ENCODE peak calls at places on chromosomes 11 and 22, in five cellular contexts. W, S, L, C and P are unnamed samples.
A peak's percentile ranks its signal among the peaks of the same experiment; 100 is the strongest.

GRCh38 chr11:113778111-113778910 is 1.3 kb upstream of the CLDN25 start:
- DNase-seq in W (no peak), S (no peak), L (peak; percentile 40), C (peak; percentile 58), P (no peak)

GRCh38 chr22:44229809-44230208 is 49.1 kb downstream of the PARVG start:
- DNase-seq in W (no peak), S (no peak), L (no peak), C (no peak), P (no peak)

GRCh38 chr11:86070435-86071056 is 1.7 kb upstream of the PICALM start:
- DNase-seq in W (no peak), S (no peak), L (no peak), C (no peak), P (no peak)

GRCh38 chr22:37544955-37545702 is 15.2 kb upstream of the CDC42EP1 start:
- DNase-seq in W (peak; percentile 62), S (peak; percentile 71), L (peak; percentile 81), C (peak; percentile 56), P (no peak)

GRCh38 chr11:43532046-43532445 is 148.5 kb upstream of the HSD17B12 start:
- DNase-seq in W (no peak), S (no peak), L (no peak), C (no peak), P (no peak)

GRCh38 chr11:61480936-61481335 is 27.6 kb upstream of the LRRC10B start:
- DNase-seq in W (no peak), S (peak; percentile 38), L (no peak), C (peak; percentile 79), P (no peak)

GRCh38 chr22:45977003-45977395 is at the start of gene WNT7B:
- DNase-seq in W (peak; percentile 35), S (peak; percentile 17), L (no peak), C (peak; percentile 53), P (no peak)

GRCh38 chr11:132475046-132475445 is 1057.3 kb downstream of the OPCML start:
- DNase-seq in W (no peak), S (no peak), L (no peak), C (no peak), P (no peak)

GRCh38 chr22:49976439-49977175 is 16.0 kb downstream of the PIM3 start:
- DNase-seq in W (no peak), S (peak; percentile 46), L (no peak), C (peak; percentile 28), P (peak; percentile 67)

GRCh38 chr11:72787262-72788104 is 6.4 kb downstream of the STARD10 start:
- DNase-seq in W (peak; percentile 51), S (peak; percentile 82), L (peak; percentile 94), C (peak; percentile 46), P (no peak)

GRCh38 chr11:46271407-46271806 is 6.1 kb upstream of the CREB3L1 start:
- DNase-seq in W (no peak), S (no peak), L (no peak), C (no peak), P (no peak)

DNA sequence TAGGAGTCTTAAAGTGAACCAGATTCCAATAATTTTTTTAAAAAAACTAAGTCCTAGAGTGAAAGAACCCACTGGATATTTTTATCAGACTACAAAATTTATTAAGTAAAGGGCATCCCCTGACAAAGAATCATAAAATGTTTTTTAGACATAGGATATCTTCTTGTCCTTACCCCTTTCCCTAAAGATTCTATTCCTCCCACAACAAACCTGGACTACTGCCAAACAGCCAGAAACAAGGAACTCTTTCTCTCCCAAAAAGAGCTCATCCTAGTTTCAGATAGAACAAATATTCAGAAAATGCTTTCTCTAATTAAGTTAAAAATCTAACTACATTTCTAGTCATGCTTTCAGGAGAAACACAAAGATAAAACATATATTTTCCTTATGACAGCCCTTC is 327.1 kb downstream of the FAM181B start:
- DNase-seq in W (no peak), S (no peak), L (no peak), C (no peak), P (no peak)
- TF ChIP-seq REST in W (no peak), S (no peak), L (no peak), C (no peak), P (no peak)

GRCh38 chr22:17846326-17846992 is 72.2 kb upstream of the BID start:
- DNase-seq in W (no peak), S (no peak), L (no peak), C (peak; percentile 60), P (no peak)
- TF ChIP-seq RFX5 in W (no peak), S (no peak), L (no peak), C (no peak), P (no peak)

DNA sequence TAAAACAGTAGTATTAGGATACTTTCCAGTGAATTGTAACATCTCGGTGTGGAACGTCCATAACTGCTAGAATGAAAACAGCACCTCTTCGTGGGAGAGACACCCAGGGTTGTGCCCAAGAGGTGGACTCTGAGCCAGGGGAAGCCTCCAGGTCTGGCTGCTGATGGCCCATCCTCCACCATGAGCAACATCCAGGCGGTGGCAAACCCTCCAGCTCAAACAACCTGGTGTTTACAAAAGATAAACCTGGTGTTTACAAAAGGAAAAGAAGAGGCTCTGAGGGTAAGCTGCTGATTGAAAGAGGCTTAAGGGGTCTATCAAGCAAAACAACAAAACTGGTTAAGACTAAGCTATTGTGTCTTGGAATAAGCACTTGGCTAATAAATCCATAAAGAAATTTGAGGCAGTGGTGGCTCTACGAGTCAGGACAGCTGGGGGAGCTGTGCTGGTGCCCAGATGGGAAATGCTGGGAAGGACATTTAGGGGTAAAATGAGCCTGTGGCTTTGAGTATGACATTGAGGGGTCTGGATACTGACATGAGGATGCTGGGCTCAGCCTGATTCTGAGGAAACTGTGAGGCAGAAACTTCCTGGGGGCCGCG is 909.0 kb downstream of the BRD1 start:
- DNase-seq in W (no peak), S (no peak), L (peak; percentile 65), C (no peak), P (no peak)
- TF ChIP-seq REST in W (no peak), S (no peak), L (no peak), C (no peak), P (no peak)

DNA sequence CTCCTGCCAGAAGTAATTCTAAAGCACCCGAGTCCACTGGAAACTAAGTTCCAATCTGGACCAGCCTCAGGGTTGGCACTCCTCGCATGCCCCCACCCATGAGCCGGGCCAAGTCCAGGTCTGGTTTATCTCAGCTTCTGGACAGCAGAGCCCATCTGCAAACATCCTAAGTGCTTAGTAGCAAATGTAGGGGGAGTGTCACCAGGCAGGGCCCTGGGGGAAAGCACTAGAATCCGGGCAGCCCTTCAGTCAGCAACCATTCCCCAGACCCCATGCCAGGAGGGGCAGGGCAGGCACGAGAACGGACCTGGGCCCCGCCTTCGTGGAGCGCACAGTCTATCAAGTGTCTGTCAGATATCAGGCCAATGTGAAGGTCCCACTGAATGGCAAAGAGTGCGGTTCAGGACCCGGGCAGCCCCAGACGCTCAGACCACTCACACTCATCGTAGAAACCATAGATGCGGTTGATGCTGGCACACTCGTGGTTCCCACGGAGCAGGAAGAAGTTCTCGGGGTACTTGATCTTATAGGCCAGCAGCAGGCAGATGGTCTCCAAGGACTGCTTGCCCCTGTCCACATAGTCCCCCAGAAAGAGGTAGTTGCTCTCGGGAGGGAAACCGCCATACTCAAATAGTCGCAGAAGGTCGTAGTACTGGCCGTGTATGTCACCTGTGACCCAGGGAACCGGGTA is 1.3 kb downstream of the PPP1CA start:
- DNase-seq in W (no peak), S (no peak), L (no peak), C (peak; percentile 86), P (no peak)
- TF ChIP-seq RFX5 in W (no peak), S (no peak), L (no peak), C (no peak), P (no peak)

DNA sequence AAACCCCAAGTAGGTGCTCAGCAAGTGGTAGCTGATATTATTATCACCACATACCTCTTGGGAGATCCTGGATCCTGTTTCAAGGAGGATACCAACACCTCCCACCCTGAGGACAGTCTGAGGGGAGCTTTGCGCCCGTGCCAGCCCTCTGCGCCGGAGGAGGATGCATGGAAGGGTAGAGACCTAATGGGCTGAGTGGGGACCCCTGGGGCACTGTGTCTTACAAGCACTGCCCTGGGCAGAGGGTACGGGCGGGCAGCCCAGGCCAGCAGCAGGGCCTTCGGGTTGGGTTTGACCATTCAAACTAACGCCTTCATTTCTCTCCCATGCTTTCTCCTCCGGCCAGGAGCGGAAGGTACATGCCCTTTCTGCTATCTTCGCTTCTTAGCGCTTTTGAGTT is 26.3 kb downstream of the MYBPC3 start:
- DNase-seq in W (no peak), S (no peak), L (no peak), C (peak; percentile 23), P (no peak)
- TF ChIP-seq REST in W (no peak), S (no peak), L (no peak), C (no peak), P (no peak)

DNA sequence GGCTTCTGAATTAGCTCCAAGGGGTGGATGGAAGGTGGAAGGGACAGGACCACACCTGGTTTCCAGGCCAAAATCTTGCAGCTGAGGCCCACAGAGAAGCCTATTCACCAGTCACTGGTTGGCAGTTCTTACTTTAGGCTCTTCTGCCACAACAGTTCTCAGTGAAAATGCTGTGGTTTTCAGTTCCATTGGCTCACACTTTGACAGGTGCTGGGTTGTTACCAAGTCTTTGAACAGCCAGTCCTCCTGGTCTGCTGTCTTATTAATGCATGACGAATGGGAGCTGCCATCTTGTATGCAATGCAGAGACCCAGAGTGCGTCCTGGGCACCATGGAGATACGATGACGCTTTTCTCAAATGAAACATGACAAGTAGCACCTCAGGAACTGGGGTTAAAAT is 232.0 kb upstream of the ZBED5 start:
- DNase-seq in W (no peak), S (no peak), L (no peak), C (no peak), P (no peak)
- TF ChIP-seq RFX5 in W (no peak), S (no peak), L (no peak), C (no peak), P (no peak)

GRCh38 chr11:1225386-1226225 is 2.7 kb downstream of the MUC5B start:
- DNase-seq in W (no peak), S (no peak), L (no peak), C (peak; percentile 30), P (no peak)
- TF ChIP-seq REST in W (no peak), S (no peak), L (no peak), C (no peak), P (no peak)

DNA sequence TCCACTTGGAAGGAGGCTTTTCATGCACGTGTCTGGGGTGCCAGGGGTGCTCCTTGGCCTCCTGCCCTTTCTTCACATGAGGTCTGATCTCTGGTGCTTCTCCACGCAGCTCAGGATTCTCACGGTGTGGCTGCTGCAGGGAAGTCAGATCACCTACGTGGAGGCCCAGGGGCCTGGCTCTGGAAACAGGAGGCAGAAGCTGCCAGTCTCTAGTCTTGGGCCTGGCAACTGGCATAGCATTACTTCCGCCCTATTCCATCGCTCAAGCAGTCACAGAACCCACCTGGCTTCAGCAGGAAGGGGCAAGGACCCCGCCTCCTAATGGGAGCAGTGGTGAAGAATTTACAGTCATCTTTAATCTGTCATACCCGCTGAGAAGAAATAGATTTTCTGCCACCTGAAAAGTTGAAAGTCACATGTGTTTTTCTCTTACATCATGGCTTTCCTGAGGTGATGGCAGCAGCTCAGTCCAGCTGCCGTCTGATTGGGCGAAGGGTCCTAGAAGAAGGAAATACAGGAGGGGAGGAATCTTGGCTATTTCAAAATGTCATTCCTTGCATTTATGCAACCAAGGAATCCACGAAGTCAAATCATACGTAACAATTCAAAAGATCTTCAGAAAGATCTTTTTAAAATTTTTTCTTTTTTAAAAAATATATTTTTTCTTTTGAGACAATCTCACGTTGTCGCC is 50.1 kb upstream of the DKK3 start:
- DNase-seq in W (no peak), S (no peak), L (no peak), C (no peak), P (no peak)
- TF ChIP-seq RFX5 in W (no peak), S (no peak), L (no peak), C (no peak), P (no peak)

GRCh38 chr11:34655335-34656008 is 34.6 kb downstream of the EHF start:
- DNase-seq in W (no peak), S (no peak), L (peak; percentile 59), C (no peak), P (no peak)
- TF ChIP-seq REST in W (no peak), S (no peak), L (no peak), C (no peak), P (no peak)